ENCODE peak calls at places on chromosomes 13 and 19, in four cellular contexts. S, W, R and O are unnamed samples. For H3K27me3, the result is how much of the 10 kb centered on the place peaks cover.

GRCh38 chr19:28489126-28489660 is 723.8 kb downstream of the UQCRFS1 start:
- DNase-seq in W (no peak), S (peak), R (no peak), O (no peak)

GRCh38 chr13:113992276-113993005 is 18.6 kb upstream of the C13orf46 start:
- DNase-seq in W (no peak), S (no peak), R (peak), O (no peak)

GRCh38 chr13:46667687-46668281 is 114.8 kb downstream of the LRCH1 start:
- DNase-seq in W (peak), R (no peak), S (no peak), O (no peak)

GRCh38 chr19:35352448-35353304 is 5.0 kb downstream of the FFAR1 start:
- DNase-seq in S (peak), W (peak), R (peak), O (peak)

GRCh38 chr19:35088514-35088913 is 27.1 kb upstream of the FXYD3 start:
- DNase-seq in R (no peak), S (no peak), W (no peak), O (no peak)

GRCh38 chr19:11580665-11581418 is 3.4 kb upstream of the ACP5 start:
- DNase-seq in S (no peak), R (no peak), W (no peak), O (no peak)

GRCh38 chr13:41565221-41565620 is 107.9 kb downstream of the RGCC start:
- DNase-seq in S (no peak), W (no peak), R (no peak), O (no peak)

GRCh38 chr19:1807695-1808394 is 4.2 kb downstream of the ATP8B3 start:
- DNase-seq in S (no peak), R (peak), W (no peak), O (no peak)

GRCh38 chr13:30159446-30159839 is 147.9 kb downstream of the KATNAL1 start:
- DNase-seq in R (no peak), W (no peak), S (no peak), O (no peak)

GRCh38 chr13:52711277-52711676 is 28.3 kb downstream of the CNMD start:
- DNase-seq in R (no peak), S (no peak), W (no peak), O (no peak)

GRCh38 chr19:17021793-17022590 is 4.6 kb downstream of the CPAMD8 start:
- DNase-seq in W (no peak), S (no peak), R (no peak), O (no peak)

GRCh38 chr19:873084-874019 is 13.9 kb downstream of the CFD start:
- DNase-seq in S (peak), W (peak), R (peak), O (peak)

GRCh38 chr13:99654076-99654475 is 152.8 kb downstream of the TM9SF2 start:
- DNase-seq in S (peak), R (no peak), W (no peak), O (no peak)

GRCh38 chr13:57063007-57063406 is 77.7 kb upstream of the PRR20A start:
- DNase-seq in W (no peak), R (no peak), S (no peak), O (no peak)

GRCh38 chr13:45584816-45585215 is 30.7 kb downstream of the ERICH6B start:
- DNase-seq in R (no peak), S (no peak), W (no peak), O (no peak)

GRCh38 chr13:19959831-19960672 is 1.5 kb downstream of the ZMYM2 start:
- DNase-seq in S (peak), W (peak), R (peak), O (peak)

GRCh38 chr13:34842466-34842865 is 99.6 kb upstream of the NBEA start:
- DNase-seq in R (no peak), S (no peak), W (peak), O (peak)

GRCh38 chr13:113176292-113176691 is 17.8 kb downstream of the PROZ start:
- DNase-seq in R (peak), S (peak), W (no peak), O (peak)

GRCh38 chr19:45457776-45458175 is 10.0 kb upstream of the FOSB start:
- DNase-seq in W (no peak), R (no peak), S (no peak), O (no peak)

GRCh38 chr13:65310663-65311328 is 1919.3 kb downstream of the PCDH9 start:
- DNase-seq in W (no peak), R (peak), S (no peak), O (no peak)

GRCh38 chr19:2962018-2962670 is 15.2 kb upstream of the TLE6 start:
- DNase-seq in W (peak), R (no peak), S (no peak), O (peak)

GRCh38 chr13:20873348-20873747 is 29.2 kb downstream of the XPO4 start:
- DNase-seq in R (no peak), S (no peak), W (no peak), O (no peak)

GRCh38 chr13:50085063-50085462 is 69.8 kb downstream of the KCNRG start:
- DNase-seq in W (no peak), S (no peak), R (no peak), O (no peak)

GRCh38 chr13:93023929-93024328 is 202.7 kb upstream of the GPC6 start:
- DNase-seq in S (no peak), R (no peak), W (no peak), O (no peak)

GRCh38 chr19:15780595-15781418 is 6.7 kb upstream of the OR10H5 start:
- DNase-seq in R (no peak), W (no peak), S (no peak), O (no peak)

GRCh38 chr19:11693505-11694499 is 44.9 kb downstream of the ZNF823 start:
- DNase-seq in R (no peak), S (no peak), W (no peak), O (no peak)

GRCh38 chr13:112210401-112210800 is 143.5 kb downstream of the SOX1 start:
- DNase-seq in W (no peak), S (no peak), R (peak), O (no peak)

GRCh38 chr19:5170329-5170745 is 170.3 kb downstream of the PTPRS start:
- DNase-seq in R (peak), S (peak), W (no peak), O (peak)

GRCh38 chr13:28983661-28984060 is 163.5 kb downstream of the MTUS2 start:
- DNase-seq in S (no peak), R (no peak), W (no peak), O (no peak)

GRCh38 chr13:33119022-33119735 is 103.0 kb downstream of the KL start:
- DNase-seq in R (no peak), S (no peak), W (no peak), O (no peak)

GRCh38 chr19:33291623-33292534 is 10.5 kb downstream of the CEBPA start:
- DNase-seq in R (peak), W (no peak), S (peak), O (no peak)

GRCh38 chr19:3163230-3163886 is 15.2 kb upstream of the S1PR4 start:
- DNase-seq in R (peak), S (peak), W (peak), O (no peak)

GRCh38 chr19:7382694-7383093 is 34.0 kb downstream of the ARHGEF18 start:
- DNase-seq in R (no peak), W (no peak), S (peak), O (no peak)

GRCh38 chr13:35994131-35994966 is 136.8 kb downstream of the DCLK1 start:
- DNase-seq in W (no peak), S (no peak), R (no peak), O (no peak)

GRCh38 chr19:14957464-14957863 is 16.2 kb downstream of the OR7C2 start:
- DNase-seq in R (no peak), W (no peak), S (no peak), O (no peak)

GRCh38 chr13:96984061-96984508 is 10.2 kb downstream of the OXGR1 start:
- DNase-seq in R (no peak), S (peak), W (peak), O (no peak)

GRCh38 chr19:33550741-33551140 is 29.1 kb upstream of the PEPD start:
- DNase-seq in S (peak), R (no peak), W (no peak), O (no peak)

GRCh38 chr13:40192516-40193257 is 473.8 kb downstream of the FOXO1 start:
- DNase-seq in W (no peak), R (peak), S (no peak), O (no peak)

GRCh38 chr13:95192998-95193397 is 108.3 kb downstream of the ABCC4 start:
- DNase-seq in S (no peak), W (no peak), R (no peak), O (no peak)

GRCh38 chr13:75790198-75790970 is 154.3 kb downstream of the LMO7 start:
- DNase-seq in S (no peak), R (no peak), W (no peak), O (no peak)
- H3K4me3 ChIP-seq in S (no peak), R (no peak), W (no peak), O (no peak)

GRCh38 chr13:111095031-111095840 is 19.9 kb upstream of the ARHGEF7 start:
- DNase-seq in W (no peak), R (no peak), S (no peak), O (no peak)
- H3K27me3 ChIP-seq in W (under half), R (under half), S (half or more), O (under half)

GRCh38 chr13:102697264-102697663 is 2.4 kb upstream of the METTL21C start:
- DNase-seq in W (no peak), R (no peak), S (no peak), O (no peak)

GRCh38 chr13:102697929-102698648 is 3.2 kb upstream of the METTL21C start:
- DNase-seq in S (no peak), W (no peak), R (no peak), O (no peak)

GRCh38 chr13:102700088-102701031 is 5.5 kb upstream of the METTL21C start:
- DNase-seq in R (no peak), S (no peak), W (no peak), O (no peak)

GRCh38 chr13:102699419-102699961 is 4.6 kb upstream of the METTL21C start:
- DNase-seq in W (no peak), S (no peak), R (no peak), O (no peak)

GRCh38 chr13:102698649-102698980 is 3.8 kb upstream of the METTL21C start:
- DNase-seq in S (no peak), W (no peak), R (no peak), O (no peak)
- H3K4me3 ChIP-seq in S (no peak), W (no peak), R (no peak), O (no peak)

DNA sequence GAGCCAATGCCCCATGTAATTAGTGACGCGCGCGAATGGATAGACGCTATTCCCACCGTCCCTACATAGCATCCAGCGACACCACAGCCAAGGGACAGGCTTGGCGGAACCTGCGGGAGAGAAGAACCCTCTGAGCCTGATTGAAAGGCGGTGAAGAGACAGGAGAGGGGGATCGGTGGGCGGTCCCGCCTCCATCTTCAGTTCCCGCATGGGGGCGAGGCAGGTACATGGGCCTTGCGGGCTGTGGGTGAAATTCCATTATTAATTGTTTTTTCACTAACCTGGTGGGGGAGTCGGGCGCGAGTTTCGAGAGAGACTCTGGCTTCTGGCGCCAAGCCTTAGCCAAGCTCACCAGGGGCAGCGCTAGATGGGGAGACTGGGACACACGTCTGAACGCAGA is 8.4 kb upstream of the TEX101 start:
- DNase-seq in W (no peak), S (no peak), R (no peak), O (no peak)
- H3K27me3 ChIP-seq in W (under half), S (under half), R (under half), O (under half)

DNA sequence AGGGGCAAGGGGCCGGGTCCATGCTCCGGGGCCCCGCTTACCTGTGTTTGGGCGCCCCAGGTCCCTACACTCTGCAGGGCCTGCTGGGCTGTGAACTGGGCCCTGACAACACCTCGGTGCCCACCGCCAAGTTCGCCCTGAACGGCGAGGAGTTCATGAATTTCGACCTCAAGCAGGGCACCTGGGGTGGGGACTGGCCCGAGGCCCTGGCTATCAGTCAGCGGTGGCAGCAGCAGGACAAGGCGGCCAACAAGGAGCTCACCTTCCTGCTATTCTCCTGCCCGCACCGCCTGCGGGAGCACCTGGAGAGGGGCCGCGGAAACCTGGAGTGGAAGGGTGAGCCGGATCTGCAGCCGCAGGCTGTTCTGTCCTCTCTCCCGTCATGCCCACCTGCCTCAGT is 1.7 kb downstream of the FCGRT start:
- DNase-seq in W (no peak), R (peak), S (no peak), O (no peak)
- H3K4me3 ChIP-seq in W (no peak), R (peak), S (peak), O (no peak)

DNA sequence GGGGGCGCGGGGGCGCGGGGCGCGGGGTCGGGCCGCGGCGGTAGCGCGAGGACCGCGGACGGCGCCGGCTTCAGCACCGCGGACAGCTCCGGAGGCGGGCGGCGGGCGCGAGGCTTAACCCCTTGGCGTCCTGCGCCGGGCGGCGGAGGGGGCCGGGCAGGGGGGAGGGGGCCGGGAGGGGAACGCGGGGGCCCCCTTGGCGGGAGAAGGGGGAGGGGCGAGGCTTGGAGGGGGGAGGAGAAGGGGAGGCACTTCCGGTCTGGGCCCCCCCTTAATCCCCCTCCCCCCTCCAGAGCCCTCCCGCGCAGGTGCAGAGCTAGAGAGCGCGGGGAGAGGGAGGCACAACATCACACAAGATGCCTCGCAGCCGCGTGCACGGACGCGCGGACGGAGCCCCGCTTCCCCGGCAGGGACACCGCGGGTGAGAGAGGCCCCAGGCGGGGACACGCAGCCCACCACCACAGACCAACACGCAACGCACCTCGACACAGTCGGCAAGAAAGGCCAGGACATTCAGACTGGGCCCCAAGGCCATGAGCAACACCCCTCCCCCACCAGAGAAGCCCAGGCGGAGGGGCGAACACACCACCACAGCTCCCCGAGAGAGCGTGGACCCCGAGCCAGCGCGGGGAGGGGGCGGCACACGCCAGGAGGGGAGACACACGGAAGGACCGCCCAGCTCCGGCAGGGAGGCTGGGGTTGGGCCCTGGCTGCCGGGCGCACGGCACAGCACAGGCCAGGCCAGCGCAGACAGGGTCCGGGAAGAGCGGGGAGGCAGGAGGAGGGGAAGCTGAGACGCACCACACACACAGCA is 24.1 kb downstream of the SHANK1 start:
- DNase-seq in R (no peak), S (no peak), W (no peak), O (no peak)
- H3K27me3 ChIP-seq in R (under half), S (half or more), W (under half), O (under half)

GRCh38 chr13:98141938-98142426 is 912 bp upstream of the FARP1 start:
- DNase-seq in W (no peak), R (no peak), S (peak), O (no peak)
- H3K4me3 ChIP-seq in W (peak), R (peak), S (peak), O (peak)

GRCh38 chr19:40133491-40133890 is 42.7 kb upstream of the ZNF780A start:
- DNase-seq in W (no peak), S (no peak), R (no peak), O (no peak)

GRCh38 chr19:40136818-40137217 is 46.1 kb upstream of the ZNF780A start:
- DNase-seq in R (no peak), S (no peak), W (no peak), O (no peak)

GRCh38 chr19:40139533-40140287 is 49.0 kb upstream of the ZNF780A start:
- DNase-seq in S (no peak), R (no peak), W (peak), O (no peak)

GRCh38 chr19:40130013-40130412 is 39.3 kb upstream of the ZNF780A start:
- DNase-seq in R (no peak), W (no peak), S (no peak), O (no peak)

DNA sequence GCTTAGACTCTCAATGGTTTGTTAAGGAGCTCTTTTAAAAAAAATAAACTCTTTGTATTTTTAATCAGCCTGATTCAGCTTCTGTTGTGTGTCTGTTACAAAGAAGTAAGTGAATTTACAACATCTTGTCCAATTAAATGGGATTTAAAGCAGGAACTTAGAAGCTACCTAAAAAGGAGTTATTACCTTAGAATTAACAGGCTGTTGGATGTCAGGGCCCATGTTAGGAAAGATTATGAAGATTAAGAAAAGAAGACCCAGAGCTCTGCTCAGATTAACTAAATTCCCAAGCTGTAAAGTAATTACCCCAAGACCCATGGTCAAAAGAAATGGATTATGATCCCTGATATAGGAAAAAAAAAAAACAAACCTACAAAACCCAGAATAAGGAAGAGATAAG is 44.1 kb upstream of the ZNF780A start:
- DNase-seq in W (no peak), S (no peak), R (no peak), O (no peak)
- H3K27me3 ChIP-seq in W (under half), S (under half), R (under half), O (under half)

GRCh38 chr19:38678217-38678890 is 30.9 kb downstream of the ACTN4 start:
- DNase-seq in S (peak), W (no peak), R (no peak), O (no peak)

GRCh38 chr19:38678891-38679494 is 31.5 kb downstream of the ACTN4 start:
- DNase-seq in S (no peak), W (no peak), R (no peak), O (no peak)

GRCh38 chr19:38675611-38676010 is 28.2 kb downstream of the ACTN4 start:
- DNase-seq in R (no peak), S (no peak), W (peak), O (no peak)

GRCh38 chr19:38676023-38676877 is 28.8 kb downstream of the ACTN4 start:
- DNase-seq in W (no peak), R (no peak), S (peak), O (no peak)

GRCh38 chr19:38676878-38677646 is 29.6 kb downstream of the ACTN4 start:
- DNase-seq in R (no peak), W (no peak), S (peak), O (no peak)
- H3K4me3 ChIP-seq in R (no peak), W (no peak), S (no peak), O (no peak)